ENCODE peak calls at places on chromosomes 13 and 19, in seven cellular contexts. U, Z, K, R, P, M and O are unnamed samples.

GRCh38 chr13:33454844-33455256 is 169.3 kb upstream of the STARD13 start:
- DNase-seq in U (no peak), Z (no peak), K (no peak), R (no peak), P (no peak), M (peak), O (no peak)

GRCh38 chr13:34030782-34031181 is 212.8 kb downstream of the RFC3 start:
- DNase-seq in U (no peak), Z (no peak), K (no peak), R (no peak), P (no peak), M (no peak), O (no peak)

GRCh38 chr13:42369071-42369795 is 97.3 kb downstream of the AKAP11 start:
- DNase-seq in U (no peak), Z (no peak), K (no peak), R (no peak), P (no peak), M (no peak), O (no peak)

GRCh38 chr13:77478645-77478997 is 56.9 kb upstream of the SCEL start:
- DNase-seq in U (no peak), Z (no peak), K (no peak), R (no peak), P (no peak), M (no peak), O (no peak)

GRCh38 chr13:66462187-66462586 is 767.9 kb downstream of the PCDH9 start:
- DNase-seq in U (no peak), Z (no peak), K (no peak), R (no peak), P (no peak), M (no peak), O (no peak)

GRCh38 chr13:111006508-111007031 is 91.7 kb upstream of the ANKRD10 start:
- DNase-seq in U (peak), Z (peak), K (peak), R (no peak), P (peak), M (peak), O (no peak)

GRCh38 chr19:56245062-56245740 is 27.3 kb upstream of the EDDM13 start:
- DNase-seq in U (no peak), Z (no peak), K (no peak), R (no peak), P (no peak), M (no peak), O (no peak)

GRCh38 chr13:98503175-98504028 is 73.5 kb downstream of the STK24 start:
- DNase-seq in U (no peak), Z (no peak), K (peak), R (no peak), P (no peak), M (no peak), O (peak)

GRCh38 chr13:103515410-103515809 is 449.2 kb upstream of the SLC10A2 start:
- DNase-seq in U (no peak), Z (no peak), K (no peak), R (no peak), P (no peak), M (no peak), O (no peak)

GRCh38 chr19:12939292-12939606 is 840 bp downstream of the CALR start:
- DNase-seq in U (no peak), Z (no peak), K (no peak), R (no peak), P (no peak), M (peak), O (no peak)

GRCh38 chr13:31042501-31043165 is 110.2 kb downstream of the TEX26 start:
- DNase-seq in U (no peak), Z (no peak), K (no peak), R (no peak), P (no peak), M (no peak), O (no peak)

GRCh38 chr13:51148223-51148951 is 37.3 kb upstream of the C13orf42 start:
- DNase-seq in U (no peak), Z (no peak), K (no peak), R (no peak), P (peak), M (peak), O (peak)

GRCh38 chr13:113048766-113049165 is 56.8 kb upstream of the F7 start:
- DNase-seq in U (no peak), Z (no peak), K (no peak), R (no peak), P (no peak), M (no peak), O (no peak)

GRCh38 chr19:40691421-40692211 is 1.2 kb upstream of the NUMBL start:
- DNase-seq in U (no peak), Z (no peak), K (no peak), R (no peak), P (peak), M (no peak), O (no peak)

GRCh38 chr19:7529610-7530490 is 5.7 kb upstream of the PNPLA6 start:
- DNase-seq in U (no peak), Z (no peak), K (no peak), R (no peak), P (no peak), M (no peak), O (no peak)

GRCh38 chr19:313988-314815 is 23.0 kb upstream of the PLPP2 start:
- DNase-seq in U (no peak), Z (no peak), K (no peak), R (no peak), P (no peak), M (no peak), O (no peak)

GRCh38 chr13:112349681-112350080 is 26.5 kb upstream of the SPACA7 start:
- DNase-seq in U (no peak), Z (no peak), K (no peak), R (no peak), P (no peak), M (no peak), O (no peak)

GRCh38 chr13:20489185-20489820 is 36.4 kb downstream of the CRYL1 start:
- DNase-seq in U (no peak), Z (no peak), K (peak), R (no peak), P (peak), M (no peak), O (no peak)

GRCh38 chr19:19817357-19817756 is 4.2 kb downstream of the ZNF506 start:
- DNase-seq in U (no peak), Z (no peak), K (no peak), R (no peak), P (no peak), M (no peak), O (no peak)

GRCh38 chr19:10977773-10978155 is 16.9 kb downstream of the SMARCA4 start:
- DNase-seq in U (no peak), Z (no peak), K (no peak), R (no peak), P (no peak), M (no peak), O (no peak)

GRCh38 chr19:2982983-2983350 is 5.6 kb downstream of the TLE6 start:
- DNase-seq in U (peak), Z (peak), K (peak), R (peak), P (peak), M (peak), O (peak)

GRCh38 chr13:48334534-48335127 is 31.1 kb downstream of the RB1 start:
- DNase-seq in U (no peak), Z (no peak), K (no peak), R (no peak), P (no peak), M (peak), O (no peak)

GRCh38 chr19:7911509-7912143 is 3.0 kb upstream of the TGFBR3L start:
- DNase-seq in U (no peak), Z (no peak), K (no peak), R (no peak), P (no peak), M (no peak), O (no peak)

GRCh38 chr13:34040863-34041262 is 222.9 kb downstream of the RFC3 start:
- DNase-seq in U (no peak), Z (no peak), K (no peak), R (no peak), P (no peak), M (no peak), O (no peak)

GRCh38 chr13:30004204-30004603 is 153.8 kb upstream of the UBL3 start:
- DNase-seq in U (no peak), Z (no peak), K (no peak), R (no peak), P (no peak), M (no peak), O (peak)

GRCh38 chr13:32212420-32212819 is 102.7 kb downstream of the ZAR1L start:
- DNase-seq in U (no peak), Z (no peak), K (no peak), R (no peak), P (no peak), M (peak), O (no peak)

GRCh38 chr19:48637948-48638830 is 1.0 kb upstream of the DBP start:
- DNase-seq in U (peak), Z (no peak), K (peak), R (no peak), P (peak), M (peak), O (peak)

GRCh38 chr19:14089662-14090508 is 666 bp downstream of the SAMD1 start:
- DNase-seq in U (peak), Z (no peak), K (no peak), R (no peak), P (peak), M (peak), O (no peak)

GRCh38 chr19:46748325-46749109 is 2.3 kb upstream of the STRN4 start:
- DNase-seq in U (peak), Z (peak), K (peak), R (peak), P (peak), M (peak), O (no peak)

GRCh38 chr13:109274188-109274821 is 512.1 kb downstream of the IRS2 start:
- DNase-seq in U (no peak), Z (no peak), K (peak), R (no peak), P (peak), M (peak), O (no peak)

GRCh38 chr19:41577144-41577830 is 1.3 kb downstream of the CEACAM21 start:
- DNase-seq in U (no peak), Z (no peak), K (no peak), R (no peak), P (no peak), M (no peak), O (no peak)

GRCh38 chr19:4624733-4625362 is 14.5 kb upstream of the TNFAIP8L1 start:
- DNase-seq in U (no peak), Z (no peak), K (no peak), R (no peak), P (peak), M (peak), O (no peak)

GRCh38 chr19:13621413-13621812 is 115.1 kb upstream of the CACNA1A start:
- DNase-seq in U (peak), Z (no peak), K (no peak), R (peak), P (peak), M (peak), O (peak)

GRCh38 chr19:49631279-49631588 is 8.7 kb downstream of the RRAS start:
- DNase-seq in U (no peak), Z (no peak), K (no peak), R (no peak), P (peak), M (no peak), O (no peak)

GRCh38 chr19:55467236-55468053 is 2.9 kb upstream of the C19orf85 start:
- DNase-seq in U (peak), Z (peak), K (peak), R (peak), P (peak), M (peak), O (no peak)

GRCh38 chr19:47897857-47898256 is 11.7 kb upstream of the SULT2A1 start:
- DNase-seq in U (no peak), Z (no peak), K (no peak), R (no peak), P (no peak), M (no peak), O (no peak)

GRCh38 chr13:99978781-99979452 is 2.7 kb upstream of the ZIC2 start:
- DNase-seq in U (no peak), Z (no peak), K (no peak), R (no peak), P (peak), M (no peak), O (peak)

GRCh38 chr13:37345869-37346268 is 240.4 kb upstream of the CSNK1A1L start:
- DNase-seq in U (no peak), Z (no peak), K (no peak), R (no peak), P (no peak), M (no peak), O (no peak)

GRCh38 chr19:38512277-38512676 is 78.8 kb downstream of the RYR1 start:
- DNase-seq in U (no peak), Z (no peak), K (no peak), R (no peak), P (no peak), M (no peak), O (no peak)
- TF ChIP-seq CTCF in U (no peak), Z (no peak), K (no peak), R (no peak), P (no peak), M (no peak), O (no peak)

GRCh38 chr19:21358768-21359451 is at the start of gene ZNF738:
- DNase-seq in U (peak), Z (peak), K (peak), R (peak), P (peak), M (peak), O (peak)
- TF ChIP-seq CTCF in U (no peak), Z (no peak), K (no peak), R (no peak), P (no peak), M (no peak), O (no peak)

GRCh38 chr13:85969331-85969730 is 170.1 kb upstream of the SLITRK6 start:
- DNase-seq in U (no peak), Z (no peak), K (no peak), R (no peak), P (no peak), M (no peak), O (no peak)

GRCh38 chr13:85974604-85975366 is 175.6 kb upstream of the SLITRK6 start:
- DNase-seq in U (no peak), Z (no peak), K (no peak), R (no peak), P (no peak), M (peak), O (no peak)

GRCh38 chr13:85970727-85971126 is 171.5 kb upstream of the SLITRK6 start:
- DNase-seq in U (no peak), Z (no peak), K (no peak), R (no peak), P (no peak), M (peak), O (no peak)
- TF ChIP-seq CTCF in U (no peak), Z (no peak), K (no peak), R (no peak), P (peak), M (no peak), O (peak)

GRCh38 chr13:40484981-40485380 is 181.5 kb downstream of the FOXO1 start:
- DNase-seq in U (no peak), Z (no peak), K (no peak), R (no peak), P (no peak), M (no peak), O (no peak)
- TF ChIP-seq CTCF in U (no peak), Z (no peak), K (no peak), R (no peak), P (no peak), M (no peak), O (no peak)

GRCh38 chr19:53906211-53907192 is 2.6 kb upstream of the CACNG7 start:
- DNase-seq in U (peak), Z (no peak), K (peak), R (no peak), P (peak), M (peak), O (no peak)
- TF ChIP-seq CTCF in U (peak), Z (peak), K (peak), R (peak), P (peak), M (peak), O (peak)

DNA sequence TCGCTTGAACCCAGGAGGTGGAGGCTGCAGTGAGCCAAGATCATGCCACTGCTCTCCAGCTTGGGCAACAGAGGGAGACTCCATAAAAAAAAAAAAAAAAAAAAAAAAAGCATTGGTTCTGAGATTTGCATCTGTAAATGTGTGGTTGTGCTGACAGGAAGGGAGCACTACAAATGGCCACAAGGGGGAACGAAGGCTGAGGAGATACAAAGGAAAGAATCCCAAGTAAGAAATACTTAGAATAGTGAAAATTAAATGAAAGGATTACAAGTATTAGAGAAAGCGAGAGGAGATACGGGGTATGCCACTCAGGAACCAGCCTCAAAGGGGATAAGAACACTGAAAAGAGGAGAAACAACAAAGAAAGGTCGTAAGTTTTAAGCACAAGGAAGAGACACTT is 284.9 kb downstream of the KLF12 start:
- DNase-seq in U (no peak), Z (no peak), K (no peak), R (no peak), P (peak), M (peak), O (no peak)
- TF ChIP-seq CTCF in U (peak), Z (no peak), K (peak), R (no peak), P (peak), M (peak), O (peak)

GRCh38 chr19:5686326-5686646 is 3.8 kb upstream of the RPL36 start:
- DNase-seq in U (no peak), Z (no peak), K (no peak), R (no peak), P (no peak), M (no peak), O (no peak)
- TF ChIP-seq CTCF in U (no peak), Z (no peak), K (no peak), R (no peak), P (no peak), M (no peak), O (no peak)

GRCh38 chr13:23705578-23705977 is 135.4 kb downstream of the TNFRSF19 start:
- DNase-seq in U (no peak), Z (no peak), K (no peak), R (no peak), P (no peak), M (peak), O (no peak)

GRCh38 chr13:23710366-23710765 is 140.2 kb downstream of the TNFRSF19 start:
- DNase-seq in U (no peak), Z (no peak), K (no peak), R (no peak), P (no peak), M (no peak), O (no peak)

GRCh38 chr13:23707674-23708073 is 137.5 kb downstream of the TNFRSF19 start:
- DNase-seq in U (no peak), Z (no peak), K (no peak), R (no peak), P (no peak), M (peak), O (no peak)

GRCh38 chr13:23711355-23711754 is 141.1 kb downstream of the TNFRSF19 start:
- DNase-seq in U (no peak), Z (no peak), K (no peak), R (no peak), P (no peak), M (no peak), O (no peak)

GRCh38 chr13:23709521-23709920 is 139.3 kb downstream of the TNFRSF19 start:
- DNase-seq in U (no peak), Z (no peak), K (no peak), R (no peak), P (no peak), M (no peak), O (no peak)
- TF ChIP-seq CTCF in U (no peak), Z (no peak), K (no peak), R (no peak), P (no peak), M (no peak), O (no peak)